ENCODE peak calls at places on chromosomes 4 and X, in eight cellular contexts. A is posterior vena cava, P is sciatic nerve, B is MCF 10A, L is endothelial cell, I is iPS-NIHi11, X is hippocampal formation, U is tibial artery. W is an unnamed sample.

GRCh38 chrX:111874241-111874640 is 1.7 kb upstream of the TRPC5OS start:
- DNase-seq in A (no peak), X (no peak), B (no peak), I (no peak), P (no peak), U (no peak), L (no peak), W (no peak)

GRCh38 chr4:3422241-3422801 is 19.4 kb upstream of the HGFAC start:
- DNase-seq in A (no peak), I (no peak), U (no peak), X (no peak), B (no peak), P (no peak), L (no peak), W (no peak)

GRCh38 chr4:56995525-56995924 is 16.8 kb downstream of the POLR2B start:
- DNase-seq in X (peak), I (no peak), U (peak), A (no peak), L (no peak), B (no peak), P (peak), W (no peak)

GRCh38 chrX:111041018-111041462 is 55.0 kb upstream of the PAK3 start:
- DNase-seq in B (peak), L (no peak), I (no peak), P (no peak), A (no peak), X (no peak), U (no peak), W (peak)

GRCh38 chrX:155027509-155028066 is 944 bp downstream of the FUNDC2 start:
- DNase-seq in L (no peak), X (no peak), I (no peak), A (no peak), U (no peak), P (no peak), B (peak), W (peak)

GRCh38 chrX:10173331-10173900 is 16.6 kb downstream of the CLCN4 start:
- DNase-seq in U (no peak), P (peak), A (peak), X (peak), L (no peak), I (peak), B (peak), W (peak)

GRCh38 chr4:60463846-60464502 is 736.2 kb upstream of the ADGRL3 start:
- DNase-seq in L (peak), X (no peak), U (no peak), P (no peak), A (no peak), I (peak), B (peak), W (peak)

GRCh38 chrX:2523911-2524310 is 23.1 kb upstream of the DHRSX start:
- DNase-seq in B (no peak), U (no peak), L (no peak), X (no peak), A (peak), I (peak), P (no peak), W (no peak)

GRCh38 chrX:101977091-101977490 is 45.3 kb upstream of the ZMAT1 start:
- DNase-seq in A (no peak), L (no peak), P (no peak), U (no peak), B (no peak), X (no peak), I (no peak), W (no peak)

GRCh38 chr4:185171373-185172071 is 28.5 kb downstream of the SLC25A4 start:
- DNase-seq in I (no peak), B (no peak), P (no peak), U (no peak), L (no peak), A (no peak), X (no peak), W (peak)

GRCh38 chrX:68942141-68942540 is 113.3 kb downstream of the EFNB1 start:
- DNase-seq in U (no peak), A (no peak), I (no peak), L (no peak), X (no peak), P (no peak), B (no peak), W (no peak)

GRCh38 chrX:153930011-153930910 is 4.2 kb upstream of the ARHGAP4 start:
- DNase-seq in X (no peak), L (no peak), I (no peak), U (no peak), A (no peak), P (no peak), B (no peak), W (no peak)

GRCh38 chrX:70134116-70134477 is 850 bp downstream of the IGBP1 start:
- DNase-seq in B (no peak), U (no peak), A (no peak), L (peak), I (peak), X (no peak), P (no peak), W (no peak)

GRCh38 chr4:121009578-121010338 is 62.6 kb downstream of the NDNF start:
- DNase-seq in L (no peak), P (no peak), I (no peak), B (no peak), U (no peak), X (no peak), A (no peak), W (no peak)

GRCh38 chrX:96576358-96576757 is 108.3 kb upstream of the DIAPH2 start:
- DNase-seq in P (no peak), X (no peak), A (no peak), B (peak), I (no peak), U (no peak), L (no peak), W (no peak)

GRCh38 chr4:73704314-73705055 is 35.9 kb upstream of the CXCL8 start:
- DNase-seq in U (peak), L (no peak), P (peak), I (peak), X (no peak), A (no peak), B (peak), W (peak)

GRCh38 chr4:82998898-82999297 is 11.7 kb downstream of the LIN54 start:
- DNase-seq in I (no peak), U (no peak), L (no peak), P (no peak), B (no peak), X (no peak), A (no peak), W (no peak)

GRCh38 chrX:41333744-41333993 is 293 bp upstream of the DDX3X start:
- DNase-seq in I (peak), P (no peak), B (peak), A (no peak), X (no peak), U (no peak), L (no peak), W (peak)

GRCh38 chr4:83114576-83114975 is at the start of gene PLAC8:
- DNase-seq in U (no peak), X (no peak), I (no peak), P (no peak), A (no peak), B (peak), L (no peak), W (peak)

GRCh38 chrX:38095971-38096529 is 89.7 kb downstream of the SYTL5 start:
- DNase-seq in L (no peak), P (no peak), A (no peak), X (no peak), B (peak), U (no peak), I (no peak), W (peak)

GRCh38 chr4:147787204-147787603 is 55.3 kb downstream of the ARHGAP10 start:
- DNase-seq in P (no peak), A (no peak), I (no peak), U (no peak), X (no peak), B (peak), L (no peak), W (no peak)

GRCh38 chr4:136441629-136442282 is 1090.5 kb downstream of the PCDH18 start:
- DNase-seq in A (peak), B (no peak), L (no peak), P (no peak), X (no peak), U (no peak), I (no peak), W (no peak)

GRCh38 chrX:134603806-134604700 is 54.2 kb downstream of the PLAC1 start:
- DNase-seq in U (no peak), A (no peak), X (no peak), I (no peak), L (no peak), P (no peak), B (peak), W (peak)

GRCh38 chrX:105894721-105895120 is 72.4 kb downstream of the NRK start:
- DNase-seq in A (no peak), P (no peak), L (no peak), X (no peak), U (no peak), I (no peak), B (no peak), W (no peak)

W was measured in bronchial epithelial cell.